ENCODE peak calls at places on chromosome 2, in ten cellular contexts. One of them, this sample, is unnamed. For H3K9me3, the result is how much of the 10 kb centered on the place peaks cover.

GRCh38 chr2:47134386-47135090 is 20.6 kb downstream of the STPG4 start:
- DNase-seq in breast epithelium: no peak
- DNase-seq in right lobe of liver: no peak
- DNase-seq in gastrocnemius medialis: no peak
- DNase-seq in transverse colon: no peak
- DNase-seq in uterus: no peak
- DNase-seq in IMR-90: no peak
- DNase-seq in body of pancreas: no peak
- DNase-seq in spleen: no peak
- DNase-seq in A549: no peak
- DNase-seq in this sample: no peak

GRCh38 chr2:147214900-147215299 is 629.9 kb upstream of the ACVR2A start:
- DNase-seq in body of pancreas: no peak
- DNase-seq in IMR-90: no peak
- DNase-seq in uterus: no peak
- DNase-seq in A549: no peak
- DNase-seq in breast epithelium: no peak
- DNase-seq in spleen: no peak
- DNase-seq in gastrocnemius medialis: peak
- DNase-seq in right lobe of liver: no peak
- DNase-seq in transverse colon: no peak
- DNase-seq in this sample: no peak

GRCh38 chr2:235055891-235056516 is 104.2 kb downstream of the SH3BP4 start:
- DNase-seq in spleen: no peak
- DNase-seq in uterus: no peak
- DNase-seq in transverse colon: no peak
- DNase-seq in IMR-90: no peak
- DNase-seq in gastrocnemius medialis: no peak
- DNase-seq in right lobe of liver: peak
- DNase-seq in body of pancreas: peak
- DNase-seq in breast epithelium: no peak
- DNase-seq in A549: peak
- DNase-seq in this sample: no peak

GRCh38 chr2:119491776-119492525 is 32.3 kb downstream of the SCTR start:
- DNase-seq in uterus: no peak
- DNase-seq in A549: peak
- DNase-seq in right lobe of liver: no peak
- DNase-seq in gastrocnemius medialis: no peak
- DNase-seq in IMR-90: peak
- DNase-seq in body of pancreas: peak
- DNase-seq in spleen: no peak
- DNase-seq in transverse colon: peak
- DNase-seq in breast epithelium: peak
- DNase-seq in this sample: no peak

GRCh38 chr2:217714268-217714643 is 288.5 kb downstream of the TNS1 start:
- DNase-seq in IMR-90: peak
- DNase-seq in gastrocnemius medialis: no peak
- DNase-seq in spleen: no peak
- DNase-seq in breast epithelium: peak
- DNase-seq in A549: no peak
- DNase-seq in uterus: peak
- DNase-seq in transverse colon: peak
- DNase-seq in body of pancreas: no peak
- DNase-seq in right lobe of liver: peak
- DNase-seq in this sample: peak

GRCh38 chr2:6986894-6987487 is 69.8 kb downstream of the RNF144A start:
- DNase-seq in spleen: peak
- DNase-seq in IMR-90: no peak
- DNase-seq in uterus: no peak
- DNase-seq in A549: no peak
- DNase-seq in breast epithelium: no peak
- DNase-seq in transverse colon: no peak
- DNase-seq in body of pancreas: no peak
- DNase-seq in right lobe of liver: no peak
- DNase-seq in gastrocnemius medialis: no peak
- DNase-seq in this sample: peak

GRCh38 chr2:199765646-199766045 is 85.3 kb downstream of the FTCDNL1 start:
- DNase-seq in body of pancreas: no peak
- DNase-seq in spleen: no peak
- DNase-seq in uterus: no peak
- DNase-seq in right lobe of liver: no peak
- DNase-seq in breast epithelium: no peak
- DNase-seq in transverse colon: no peak
- DNase-seq in IMR-90: no peak
- DNase-seq in A549: no peak
- DNase-seq in gastrocnemius medialis: no peak
- DNase-seq in this sample: no peak

GRCh38 chr2:62765619-62766376 is 60.3 kb downstream of the EHBP1 start:
- DNase-seq in spleen: no peak
- DNase-seq in breast epithelium: no peak
- DNase-seq in body of pancreas: no peak
- DNase-seq in transverse colon: no peak
- DNase-seq in gastrocnemius medialis: no peak
- DNase-seq in right lobe of liver: no peak
- DNase-seq in uterus: no peak
- DNase-seq in A549: no peak
- DNase-seq in IMR-90: peak
- DNase-seq in this sample: no peak

GRCh38 chr2:150129921-150130320 is 357.5 kb downstream of the RND3 start:
- DNase-seq in body of pancreas: no peak
- DNase-seq in gastrocnemius medialis: no peak
- DNase-seq in transverse colon: no peak
- DNase-seq in A549: no peak
- DNase-seq in uterus: no peak
- DNase-seq in breast epithelium: no peak
- DNase-seq in right lobe of liver: no peak
- DNase-seq in spleen: no peak
- DNase-seq in IMR-90: no peak
- DNase-seq in this sample: no peak

GRCh38 chr2:221096651-221097567 is 475.2 kb downstream of the EPHA4 start:
- DNase-seq in right lobe of liver: no peak
- DNase-seq in gastrocnemius medialis: no peak
- DNase-seq in breast epithelium: no peak
- DNase-seq in transverse colon: no peak
- DNase-seq in A549: no peak
- DNase-seq in body of pancreas: no peak
- DNase-seq in IMR-90: no peak
- DNase-seq in spleen: no peak
- DNase-seq in uterus: no peak
- DNase-seq in this sample: no peak

GRCh38 chr2:169090133-169090820 is 20.9 kb downstream of the DHRS9 start:
- DNase-seq in transverse colon: no peak
- DNase-seq in gastrocnemius medialis: no peak
- DNase-seq in breast epithelium: no peak
- DNase-seq in IMR-90: no peak
- DNase-seq in A549: no peak
- DNase-seq in spleen: no peak
- DNase-seq in uterus: no peak
- DNase-seq in body of pancreas: no peak
- DNase-seq in right lobe of liver: no peak
- DNase-seq in this sample: no peak

GRCh38 chr2:68837164-68837860 is 33.9 kb downstream of the BMP10 start:
- DNase-seq in transverse colon: peak
- DNase-seq in gastrocnemius medialis: no peak
- DNase-seq in uterus: peak
- DNase-seq in right lobe of liver: peak
- DNase-seq in IMR-90: peak
- DNase-seq in breast epithelium: no peak
- DNase-seq in spleen: peak
- DNase-seq in A549: peak
- DNase-seq in body of pancreas: peak
- DNase-seq in this sample: peak

GRCh38 chr2:154762638-154763037 is 64.1 kb downstream of the KCNJ3 start:
- DNase-seq in gastrocnemius medialis: no peak
- DNase-seq in transverse colon: no peak
- DNase-seq in breast epithelium: no peak
- DNase-seq in body of pancreas: no peak
- DNase-seq in right lobe of liver: no peak
- DNase-seq in spleen: no peak
- DNase-seq in uterus: no peak
- DNase-seq in IMR-90: no peak
- DNase-seq in A549: no peak
- DNase-seq in this sample: no peak

GRCh38 chr2:201618744-201619654 is 24.3 kb downstream of the TMEM237 start:
- DNase-seq in right lobe of liver: peak
- DNase-seq in IMR-90: peak
- DNase-seq in A549: no peak
- DNase-seq in spleen: peak
- DNase-seq in uterus: peak
- DNase-seq in breast epithelium: peak
- DNase-seq in gastrocnemius medialis: no peak
- DNase-seq in body of pancreas: peak
- DNase-seq in transverse colon: peak
- DNase-seq in this sample: peak

GRCh38 chr2:69692424-69692823 is 48.9 kb upstream of the AAK1 start:
- DNase-seq in uterus: no peak
- DNase-seq in transverse colon: no peak
- DNase-seq in IMR-90: peak
- DNase-seq in right lobe of liver: no peak
- DNase-seq in A549: no peak
- DNase-seq in body of pancreas: no peak
- DNase-seq in spleen: no peak
- DNase-seq in gastrocnemius medialis: no peak
- DNase-seq in breast epithelium: no peak
- DNase-seq in this sample: no peak

GRCh38 chr2:196259507-196260481 is 88.4 kb upstream of the STK17B start:
- DNase-seq in IMR-90: peak
- DNase-seq in A549: no peak
- DNase-seq in transverse colon: no peak
- DNase-seq in gastrocnemius medialis: no peak
- DNase-seq in body of pancreas: no peak
- DNase-seq in uterus: no peak
- DNase-seq in breast epithelium: no peak
- DNase-seq in right lobe of liver: no peak
- DNase-seq in spleen: no peak
- DNase-seq in this sample: no peak

GRCh38 chr2:84805250-84805917 is 75.5 kb downstream of the TRABD2A start:
- DNase-seq in gastrocnemius medialis: no peak
- DNase-seq in IMR-90: peak
- DNase-seq in spleen: no peak
- DNase-seq in breast epithelium: no peak
- DNase-seq in right lobe of liver: no peak
- DNase-seq in A549: no peak
- DNase-seq in transverse colon: no peak
- DNase-seq in uterus: no peak
- DNase-seq in body of pancreas: no peak
- DNase-seq in this sample: no peak

GRCh38 chr2:241961454-241961853 is 91.9 kb downstream of the RTP5 start:
- DNase-seq in spleen: peak
- DNase-seq in A549: no peak
- DNase-seq in right lobe of liver: no peak
- DNase-seq in IMR-90: no peak
- DNase-seq in breast epithelium: no peak
- DNase-seq in uterus: no peak
- DNase-seq in gastrocnemius medialis: no peak
- DNase-seq in transverse colon: no peak
- DNase-seq in body of pancreas: no peak
- DNase-seq in this sample: no peak

GRCh38 chr2:85611705-85612587 is at the start of gene C2orf68:
- DNase-seq in transverse colon: peak
- DNase-seq in right lobe of liver: peak
- DNase-seq in spleen: peak
- DNase-seq in uterus: peak
- DNase-seq in gastrocnemius medialis: peak
- DNase-seq in A549: peak
- DNase-seq in breast epithelium: peak
- DNase-seq in IMR-90: peak
- DNase-seq in body of pancreas: peak
- DNase-seq in this sample: peak

DNA sequence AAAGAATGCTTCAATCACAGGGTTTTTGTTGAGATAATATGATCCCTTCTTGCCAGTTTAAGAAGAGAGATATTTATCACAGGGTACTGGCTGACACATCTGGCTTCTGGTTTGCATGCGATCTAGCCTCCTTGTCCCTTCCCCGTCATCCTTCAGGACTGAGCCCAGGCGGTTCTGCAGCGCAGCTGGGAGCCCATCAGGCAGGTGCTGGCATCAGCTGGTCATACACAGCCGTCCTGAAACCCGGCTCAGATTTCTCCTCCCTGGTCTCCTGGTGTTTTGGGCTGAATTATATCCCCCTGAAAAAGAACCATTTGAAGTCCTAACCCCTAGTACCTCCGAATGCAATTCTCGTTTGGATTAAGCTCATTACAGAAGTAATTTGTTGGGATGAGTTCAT is 83.7 kb upstream of the ODC1 start:
- DNase-seq in gastrocnemius medialis: no peak
- DNase-seq in IMR-90: no peak
- DNase-seq in spleen: peak
- DNase-seq in body of pancreas: no peak
- DNase-seq in right lobe of liver: peak
- DNase-seq in A549: no peak
- DNase-seq in breast epithelium: no peak
- DNase-seq in transverse colon: no peak
- DNase-seq in uterus: no peak
- DNase-seq in this sample: no peak
- H3K9me3 ChIP-seq in gastrocnemius medialis: under half
- H3K9me3 ChIP-seq in IMR-90: under half
- H3K9me3 ChIP-seq in spleen: under half
- H3K9me3 ChIP-seq in body of pancreas: under half
- H3K9me3 ChIP-seq in right lobe of liver: under half
- H3K9me3 ChIP-seq in A549: under half
- H3K9me3 ChIP-seq in breast epithelium: under half
- H3K9me3 ChIP-seq in transverse colon: under half
- H3K9me3 ChIP-seq in uterus: under half
- H3K9me3 ChIP-seq in this sample: under half

GRCh38 chr2:71685941-71686611 is 232.7 kb downstream of the DYSF start:
- DNase-seq in breast epithelium: no peak
- DNase-seq in IMR-90: no peak
- DNase-seq in A549: no peak
- DNase-seq in spleen: peak
- DNase-seq in transverse colon: no peak
- DNase-seq in body of pancreas: no peak
- DNase-seq in uterus: no peak
- DNase-seq in gastrocnemius medialis: peak
- DNase-seq in right lobe of liver: no peak
- DNase-seq in this sample: no peak
- TF ChIP-seq POLR2A in breast epithelium: no peak
- TF ChIP-seq POLR2A in IMR-90: no peak
- TF ChIP-seq POLR2A in A549: no peak
- TF ChIP-seq POLR2A in spleen: no peak
- TF ChIP-seq POLR2A in transverse colon: no peak
- TF ChIP-seq POLR2A in body of pancreas: no peak
- TF ChIP-seq POLR2A in uterus: no peak
- TF ChIP-seq POLR2A in gastrocnemius medialis: peak
- TF ChIP-seq POLR2A in right lobe of liver: no peak
- TF ChIP-seq POLR2A in this sample: no peak

GRCh38 chr2:24878341-24878740 is 41.7 kb downstream of the ADCY3 start:
- DNase-seq in right lobe of liver: no peak
- DNase-seq in IMR-90: no peak
- DNase-seq in A549: no peak
- DNase-seq in transverse colon: no peak
- DNase-seq in uterus: no peak
- DNase-seq in gastrocnemius medialis: no peak
- DNase-seq in breast epithelium: no peak
- DNase-seq in spleen: no peak
- DNase-seq in body of pancreas: no peak
- DNase-seq in this sample: no peak
- H3K27ac ChIP-seq in right lobe of liver: no peak
- H3K27ac ChIP-seq in IMR-90: no peak
- H3K27ac ChIP-seq in A549: no peak
- H3K27ac ChIP-seq in transverse colon: no peak
- H3K27ac ChIP-seq in uterus: peak
- H3K27ac ChIP-seq in gastrocnemius medialis: peak
- H3K27ac ChIP-seq in breast epithelium: peak
- H3K27ac ChIP-seq in spleen: no peak
- H3K27ac ChIP-seq in body of pancreas: no peak
- H3K27ac ChIP-seq in this sample: peak

GRCh38 chr2:188303363-188304031 is 11.8 kb downstream of the GULP1 start:
- DNase-seq in IMR-90: peak
- DNase-seq in A549: no peak
- DNase-seq in gastrocnemius medialis: no peak
- DNase-seq in spleen: no peak
- DNase-seq in uterus: no peak
- DNase-seq in body of pancreas: no peak
- DNase-seq in right lobe of liver: no peak
- DNase-seq in transverse colon: no peak
- DNase-seq in breast epithelium: no peak
- DNase-seq in this sample: no peak
- H3K9me3 ChIP-seq in IMR-90: under half
- H3K9me3 ChIP-seq in A549: under half
- H3K9me3 ChIP-seq in gastrocnemius medialis: under half
- H3K9me3 ChIP-seq in spleen: under half
- H3K9me3 ChIP-seq in uterus: under half
- H3K9me3 ChIP-seq in body of pancreas: under half
- H3K9me3 ChIP-seq in right lobe of liver: under half
- H3K9me3 ChIP-seq in transverse colon: under half
- H3K9me3 ChIP-seq in breast epithelium: under half
- H3K9me3 ChIP-seq in this sample: under half